ENCODE peak calls at places on chromosome 13, in seven cellular contexts. H, S, F, T, K, Z and R are unnamed samples.

GRCh38 chr13:113155201-113155600 is 3.2 kb upstream of the PROZ start:
- DNase-seq in K (no peak), S (no peak), T (no peak), H (no peak), Z (no peak), F (no peak), R (no peak)

GRCh38 chr13:47463726-47464125 is 537.3 kb downstream of the SUCLA2 start:
- DNase-seq in Z (no peak), T (peak), S (no peak), K (no peak), F (no peak), H (no peak), R (no peak)

GRCh38 chr13:44578064-44578394 is 1.9 kb upstream of the TSC22D1 start:
- DNase-seq in K (no peak), Z (peak), T (no peak), F (peak), S (no peak), H (no peak), R (no peak)

GRCh38 chr13:68736961-68737360 is 1370.7 kb upstream of the ATXN8OS start:
- DNase-seq in F (peak), Z (no peak), T (no peak), H (no peak), S (no peak), K (no peak), R (no peak)

GRCh38 chr13:79782541-79783216 is 301.7 kb downstream of the NDFIP2 start:
- DNase-seq in H (peak), K (no peak), Z (peak), T (peak), F (peak), S (no peak), R (peak)

GRCh38 chr13:30866692-30867669 is 39.1 kb upstream of the MEDAG start:
- DNase-seq in F (peak), K (no peak), Z (no peak), S (no peak), H (no peak), T (no peak), R (peak)

GRCh38 chr13:29901714-29902631 is 51.6 kb upstream of the UBL3 start:
- DNase-seq in T (peak), S (peak), K (peak), F (peak), Z (no peak), H (no peak), R (peak)

GRCh38 chr13:77056382-77056781 is 29.4 kb upstream of the FBXL3 start:
- DNase-seq in S (no peak), Z (no peak), F (peak), T (no peak), K (no peak), H (no peak), R (peak)

GRCh38 chr13:19794552-19795143 is 11.9 kb upstream of the PSPC1 start:
- DNase-seq in K (no peak), H (no peak), T (no peak), Z (no peak), F (peak), S (no peak), R (no peak)

GRCh38 chr13:75312884-75313520 is 169.0 kb downstream of the TBC1D4 start:
- DNase-seq in Z (no peak), K (peak), S (peak), H (no peak), T (no peak), F (no peak), R (no peak)

GRCh38 chr13:51728972-51729371 is 75.0 kb downstream of the DHRS12 start:
- DNase-seq in H (no peak), T (peak), K (no peak), F (peak), S (no peak), Z (no peak), R (no peak)

GRCh38 chr13:77306458-77306857 is 20.4 kb downstream of the MYCBP2 start:
- DNase-seq in F (peak), T (no peak), H (no peak), Z (no peak), K (no peak), S (no peak), R (no peak)

GRCh38 chr13:97307882-97308624 is 85.9 kb downstream of the MBNL2 start:
- DNase-seq in T (no peak), K (no peak), F (peak), S (no peak), Z (no peak), H (peak), R (no peak)

GRCh38 chr13:31967155-31967554 is 64.4 kb upstream of the FRY start:
- DNase-seq in S (no peak), H (no peak), K (no peak), T (no peak), Z (no peak), F (no peak), R (no peak)

GRCh38 chr13:28423010-28423409 is 71.9 kb downstream of the FLT1 start:
- DNase-seq in K (no peak), S (no peak), H (no peak), T (no peak), Z (no peak), F (no peak), R (no peak)

GRCh38 chr13:33828431-33829129 is 10.6 kb downstream of the RFC3 start:
- DNase-seq in Z (no peak), H (no peak), S (no peak), T (no peak), F (no peak), K (no peak), R (no peak)

GRCh38 chr13:51833980-51834379 is 11.0 kb downstream of the TMEM272 start:
- DNase-seq in F (no peak), H (no peak), K (no peak), Z (no peak), S (no peak), T (no peak), R (no peak)

GRCh38 chr13:80469841-80470378 is 129.0 kb upstream of the SPRY2 start:
- DNase-seq in K (no peak), H (no peak), T (no peak), S (no peak), F (peak), Z (no peak), R (no peak)

GRCh38 chr13:99989376-99990044 is 7.9 kb downstream of the ZIC2 start:
- DNase-seq in K (no peak), H (peak), Z (no peak), T (no peak), F (no peak), S (no peak), R (no peak)

GRCh38 chr13:59721889-59722579 is 441.7 kb downstream of the DIAPH3 start:
- DNase-seq in H (no peak), F (no peak), T (no peak), K (no peak), S (no peak), Z (no peak), R (no peak)